ENCODE peak calls at places on chromosome 4, in five cellular contexts. G, H, I, S and Q are unnamed samples.

GRCh38 chr4:95362906-95363578 is 185.7 kb downstream of the UNC5C start:
- DNase-seq in S (no peak), I (no peak), G (peak; percentile 0), H (no peak), Q (no peak)

GRCh38 chr4:161629694-161630441 is 533.9 kb downstream of the FSTL5 start:
- DNase-seq in S (no peak), I (no peak), H (no peak), G (no peak), Q (no peak)

GRCh38 chr4:127783026-127783769 is 1.1 kb downstream of the HSPA4L start:
- DNase-seq in I (peak; percentile 70), H (peak; percentile 80), S (peak; percentile 46), G (peak; percentile 65), Q (no peak)

GRCh38 chr4:124863039-124863545 is 150.6 kb upstream of the ANKRD50 start:
- DNase-seq in H (no peak), G (no peak), S (no peak), I (no peak), Q (no peak)

GRCh38 chr4:48681856-48682255 is 98.2 kb downstream of the FRYL start:
- DNase-seq in I (no peak), S (no peak), G (peak; percentile 52), H (no peak), Q (no peak)

GRCh38 chr4:156390599-156391296 is 437.1 kb upstream of the CTSO start:
- DNase-seq in G (no peak), H (no peak), I (no peak), S (no peak), Q (no peak)

GRCh38 chr4:165312506-165312905 is 15.0 kb upstream of the MSMO1 start:
- DNase-seq in G (peak; percentile 81), H (no peak), S (no peak), I (no peak), Q (no peak)

GRCh38 chr4:155494037-155494718 is 117.4 kb upstream of the MAP9 start:
- DNase-seq in I (no peak), H (no peak), S (no peak), G (no peak), Q (no peak)

GRCh38 chr4:98341309-98341708 is 80.1 kb downstream of the RAP1GDS1 start:
- DNase-seq in G (peak; percentile 48), I (no peak), S (no peak), H (no peak), Q (no peak)

GRCh38 chr4:141636077-141636770 is at the start of gene IL15:
- DNase-seq in H (peak; percentile 68), G (peak; percentile 58), S (peak; percentile 33), I (peak; percentile 42), Q (peak; percentile 29)

GRCh38 chr4:30001628-30002027 is 718.5 kb upstream of the PCDH7 start:
- DNase-seq in G (no peak), I (no peak), S (no peak), H (no peak), Q (no peak)

GRCh38 chr4:30005995-30006394 is 714.2 kb upstream of the PCDH7 start:
- DNase-seq in I (no peak), S (no peak), H (no peak), G (no peak), Q (no peak)

GRCh38 chr4:30002345-30002744 is 717.8 kb upstream of the PCDH7 start:
- DNase-seq in I (no peak), S (no peak), H (no peak), G (no peak), Q (no peak)
- H3K9me3 ChIP-seq in I (peaks cover 2% of the 10 kb centered on the region), S (no peaks in the 10 kb centered on the region), H (no peaks in the 10 kb centered on the region), G (no peaks in the 10 kb centered on the region), Q (no peaks in the 10 kb centered on the region)

GRCh38 chr4:132417220-132417619 is 731.9 kb upstream of the PCDH10 start:
- DNase-seq in H (no peak), G (no peak), S (no peak), I (no peak), Q (no peak)
- H3K9me3 ChIP-seq in H (no peaks in the 10 kb centered on the region), G (peaks cover 8% of the 10 kb centered on the region), S (no peaks in the 10 kb centered on the region), I (no peaks in the 10 kb centered on the region), Q (no peaks in the 10 kb centered on the region)

DNA sequence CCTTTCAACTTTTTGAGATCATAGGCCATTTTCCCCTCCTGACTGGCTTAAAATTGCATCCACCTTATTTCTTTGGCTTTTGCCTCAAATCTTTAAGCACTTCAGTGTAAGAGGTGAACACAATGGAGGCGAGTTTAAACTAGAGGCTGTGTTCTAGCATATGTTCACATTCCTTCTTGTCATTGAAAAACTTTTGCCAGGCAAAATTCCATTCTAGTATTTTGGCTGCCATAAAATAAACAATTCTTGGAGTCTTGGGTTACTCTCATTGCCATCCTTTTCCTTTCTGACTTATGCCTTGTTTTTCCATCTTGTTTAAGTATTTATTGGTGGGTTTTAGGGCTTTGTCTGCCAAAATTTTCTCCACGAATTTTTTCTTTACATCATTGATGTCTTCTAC is 137.3 kb upstream of the ANXA10 start:
- DNase-seq in I (no peak), G (no peak), H (no peak), S (no peak), Q (no peak)
- H3K9me3 ChIP-seq in I (peaks cover 14% of the 10 kb centered on the region), G (no peaks in the 10 kb centered on the region), H (no peaks in the 10 kb centered on the region), S (no peaks in the 10 kb centered on the region), Q (no peaks in the 10 kb centered on the region)

GRCh38 chr4:29037501-29037900 is 1682.7 kb upstream of the PCDH7 start:
- DNase-seq in H (no peak), S (no peak), I (no peak), G (no peak), Q (no peak)

DNA sequence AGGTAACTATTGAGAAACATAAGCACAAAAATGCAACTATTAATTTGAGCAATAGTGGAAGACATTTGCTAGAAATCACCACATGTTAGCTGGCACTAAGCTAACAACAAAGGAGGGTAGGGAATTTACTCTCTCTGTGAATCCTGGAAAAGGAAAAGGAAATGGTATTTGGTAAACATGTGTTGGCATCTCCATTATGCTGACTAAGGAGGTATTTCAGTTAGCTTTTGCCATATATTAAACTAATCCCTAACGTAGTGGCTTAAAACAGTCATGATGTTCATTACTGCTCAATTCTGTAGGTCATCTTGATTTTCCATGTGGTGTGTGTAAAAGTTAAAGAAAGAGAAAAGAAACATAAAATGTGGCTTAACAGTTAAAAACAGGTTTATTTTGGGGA is 1686.5 kb upstream of the PCDH7 start:
- DNase-seq in G (no peak), H (no peak), I (no peak), S (no peak), Q (no peak)
- H3K9me3 ChIP-seq in G (no peaks in the 10 kb centered on the region), H (no peaks in the 10 kb centered on the region), I (no peaks in the 10 kb centered on the region), S (no peaks in the 10 kb centered on the region), Q (no peaks in the 10 kb centered on the region)